ENCODE peak calls at places on chromosomes 13 and 19, in five cellular contexts. O is astrocyte of the spinal cord; Y is CD4-positive, alpha-beta T cell; Z is IMR-90; N is cardiac fibroblast. B is an unnamed sample.

GRCh38 chr19:36030264-36031148 is 2.2 kb downstream of the CLIP3 start:
- DNase-seq in O (no peak), Y (no peak), Z (peak; percentile 53), N (peak; percentile 41), B (no peak)

GRCh38 chr13:100872761-100873160 is 198.2 kb upstream of the TMTC4 start:
- DNase-seq in O (no peak), Y (no peak), Z (peak; percentile 36), N (peak; percentile 33), B (no peak)

GRCh38 chr13:29457299-29457698 is 138.2 kb downstream of the SLC7A1 start:
- DNase-seq in O (peak; percentile 82), Y (no peak), Z (peak; percentile 79), N (peak; percentile 91), B (no peak)

GRCh38 chr19:39164289-39164688 is 32.5 kb upstream of the NCCRP1 start:
- DNase-seq in O (no peak), Y (no peak), Z (no peak), N (no peak), B (no peak)

GRCh38 chr19:42074513-42075363 is 1.2 kb upstream of the ZNF574 start:
- DNase-seq in O (no peak), Y (no peak), Z (no peak), N (no peak), B (peak; percentile 61)

GRCh38 chr19:54554006-54554405 is 19.6 kb upstream of the LILRA2 start:
- DNase-seq in O (no peak), Y (no peak), Z (no peak), N (no peak), B (no peak)

GRCh38 chr19:49920624-49921363 is 8.2 kb upstream of the ATF5 start:
- DNase-seq in O (no peak), Y (no peak), Z (no peak), N (no peak), B (no peak)

GRCh38 chr13:70613295-70613694 is 505.0 kb upstream of the KLHL1 start:
- DNase-seq in O (no peak), Y (no peak), Z (no peak), N (no peak), B (no peak)

GRCh38 chr13:62653371-62653770 is 1237.7 kb upstream of the PCDH20 start:
- DNase-seq in O (no peak), Y (no peak), Z (peak; percentile 18), N (no peak), B (no peak)

GRCh38 chr13:44698076-44698475 is 121.9 kb upstream of the TSC22D1 start:
- DNase-seq in O (no peak), Y (no peak), Z (no peak), N (no peak), B (no peak)

GRCh38 chr13:110259651-110260050 is 47.3 kb downstream of the COL4A1 start:
- DNase-seq in O (no peak), Y (no peak), Z (no peak), N (peak; percentile 48), B (no peak)

GRCh38 chr19:57664269-57665127 is 4.2 kb upstream of the ZSCAN4 start:
- DNase-seq in O (peak; percentile 61), Y (peak; percentile 34), Z (peak; percentile 31), N (peak; percentile 42), B (peak; percentile 42)

GRCh38 chr13:106589716-106590115 is 21.8 kb upstream of the ARGLU1 start:
- DNase-seq in O (peak; percentile 53), Y (no peak), Z (peak; percentile 52), N (peak; percentile 42), B (no peak)

GRCh38 chr19:10894911-10895213 is 23.5 kb downstream of the CARM1 start:
- DNase-seq in O (no peak), Y (no peak), Z (no peak), N (no peak), B (no peak)

GRCh38 chr13:68895696-68896095 is 1211.9 kb upstream of the ATXN8OS start:
- DNase-seq in O (no peak), Y (no peak), Z (no peak), N (no peak), B (no peak)

GRCh38 chr19:43609872-43610271 is 2.0 kb upstream of the SRRM5 start:
- DNase-seq in O (no peak), Y (no peak), Z (no peak), N (no peak), B (no peak)

GRCh38 chr19:2122251-2122650 is 25.5 kb downstream of the IZUMO4 start:
- DNase-seq in O (no peak), Y (no peak), Z (no peak), N (no peak), B (no peak)

GRCh38 chr13:79226250-79226649 is 179.8 kb downstream of the RBM26 start:
- DNase-seq in O (no peak), Y (no peak), Z (no peak), N (no peak), B (no peak)

GRCh38 chr13:49561064-49561410 is 24.3 kb downstream of the RCBTB1 start:
- DNase-seq in O (no peak), Y (no peak), Z (no peak), N (no peak), B (no peak)

GRCh38 chr13:111505175-111505777 is 184.8 kb downstream of the TEX29 start:
- DNase-seq in O (no peak), Y (no peak), Z (no peak), N (peak; percentile 2), B (no peak)

GRCh38 chr19:4705413-4706131 is 18.1 kb downstream of the DPP9 start:
- DNase-seq in O (no peak), Y (no peak), Z (no peak), N (no peak), B (no peak)

GRCh38 chr13:82070411-82070810 is 1729.5 kb upstream of the SPRY2 start:
- DNase-seq in O (no peak), Y (no peak), Z (no peak), N (no peak), B (no peak)

GRCh38 chr19:33769208-33769607 is 27.5 kb upstream of the KCTD15 start:
- DNase-seq in O (no peak), Y (no peak), Z (no peak), N (no peak), B (no peak)
- TF ChIP-seq CTCF in O (no peak), Y (no peak), Z (no peak), N (no peak), B (no peak)

GRCh38 chr19:16896913-16897571 is 8.2 kb downstream of the F2RL3 start:
- DNase-seq in O (peak; percentile 95), Y (peak; percentile 58), Z (peak; percentile 91), N (peak; percentile 93), B (peak; percentile 98)

GRCh38 chr19:16901491-16902175 is 12.8 kb downstream of the F2RL3 start:
- DNase-seq in O (no peak), Y (no peak), Z (no peak), N (no peak), B (no peak)

GRCh38 chr19:16897572-16898056 is 8.8 kb downstream of the F2RL3 start:
- DNase-seq in O (no peak), Y (no peak), Z (no peak), N (no peak), B (no peak)

GRCh38 chr19:16898306-16899015 is 9.7 kb downstream of the F2RL3 start:
- DNase-seq in O (no peak), Y (no peak), Z (no peak), N (no peak), B (no peak)

GRCh38 chr19:16899566-16900075 is 10.8 kb downstream of the F2RL3 start:
- DNase-seq in O (peak; percentile 18), Y (no peak), Z (no peak), N (peak; percentile 49), B (peak; percentile 85)
- TF ChIP-seq CTCF in O (peak; percentile 64), Y (no peak), Z (peak; percentile 50), N (peak; percentile 73), B (peak; percentile 80)

GRCh38 chr19:664913-665443 is 2.0 kb upstream of the RNF126 start:
- DNase-seq in O (peak; percentile 76), Y (peak; percentile 84), Z (peak; percentile 70), N (peak; percentile 79), B (peak; percentile 90)
- TF ChIP-seq CTCF in O (peak; percentile 94), Y (peak; percentile 92), Z (peak; percentile 94), N (peak; percentile 92), B (peak; percentile 92)

GRCh38 chr13:88000239-88000638 is 329.1 kb downstream of the SLITRK5 start:
- DNase-seq in O (no peak), Y (no peak), Z (peak; percentile 1), N (no peak), B (no peak)

GRCh38 chr13:88000787-88001186 is 329.6 kb downstream of the SLITRK5 start:
- DNase-seq in O (no peak), Y (no peak), Z (no peak), N (no peak), B (no peak)

GRCh38 chr13:87999141-87999765 is 328.1 kb downstream of the SLITRK5 start:
- DNase-seq in O (peak; percentile 63), Y (no peak), Z (peak; percentile 30), N (no peak), B (no peak)

GRCh38 chr13:87999791-88000190 is 328.6 kb downstream of the SLITRK5 start:
- DNase-seq in O (no peak), Y (no peak), Z (no peak), N (no peak), B (no peak)

DNA sequence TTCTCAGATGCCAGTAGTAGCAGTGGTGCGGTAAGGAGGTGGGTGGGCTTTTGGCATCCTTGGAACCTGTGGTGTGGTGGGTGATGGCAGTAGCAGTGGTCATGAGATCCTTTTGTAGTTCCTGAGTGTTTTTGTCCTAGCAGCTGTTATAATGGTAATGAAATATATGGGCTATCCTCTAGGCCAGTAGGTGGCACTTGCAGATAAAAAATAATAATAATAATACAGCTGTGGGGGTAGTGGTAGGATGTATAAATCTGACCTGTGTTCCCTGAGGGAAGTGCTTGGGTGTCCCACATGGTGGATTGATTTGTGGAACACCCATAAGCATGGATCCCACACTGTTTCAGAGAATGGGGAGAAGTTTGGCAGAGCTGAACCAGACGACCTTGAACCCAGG is 334.0 kb downstream of the SLITRK5 start:
- DNase-seq in O (no peak), Y (no peak), Z (no peak), N (no peak), B (no peak)
- TF ChIP-seq CTCF in O (peak; percentile 19), Y (no peak), Z (no peak), N (no peak), B (no peak)